ENCODE peak calls at places on chromosomes 1 and 21, in five cellular contexts. S is uterus, R is heart left ventricle, H is AG04450, I is colonic mucosa. X is an unnamed sample.

GRCh38 chr1:22038036-22038435 is 14.5 kb upstream of the CDC42 start:
- DNase-seq in S (no peak), R (no peak), H (no peak), I (no peak), X (no peak)

GRCh38 chr1:2561898-2562895 is 6.0 kb downstream of the TNFRSF14 start:
- DNase-seq in S (no peak), R (no peak), H (no peak), I (no peak), X (no peak)

GRCh38 chr1:11431946-11432507 is 46.9 kb upstream of the DISP3 start:
- DNase-seq in S (no peak), R (no peak), H (no peak), I (no peak), X (no peak)

GRCh38 chr1:224106568-224107281 is 7.2 kb upstream of the FBXO28 start:
- DNase-seq in S (no peak), R (no peak), H (no peak), I (peak; percentile 55), X (peak; percentile 11)

GRCh38 chr1:116440731-116441130 is 67.7 kb downstream of the ATP1A1 start:
- DNase-seq in S (no peak), R (no peak), H (no peak), I (no peak), X (no peak)

GRCh38 chr1:168057921-168058320 is 78.8 kb downstream of the GPR161 start:
- DNase-seq in S (no peak), R (no peak), H (no peak), I (no peak), X (no peak)

GRCh38 chr1:203287109-203287893 is 18.0 kb upstream of the BTG2 start:
- DNase-seq in S (no peak), R (peak; percentile 80), H (no peak), I (peak; percentile 84), X (peak; percentile 72)

GRCh38 chr1:10424034-10424433 is 6.2 kb upstream of the CENPS start:
- DNase-seq in S (peak; percentile 39), R (no peak), H (no peak), I (peak; percentile 38), X (no peak)

GRCh38 chr1:25520446-25521061 is 22.9 kb upstream of the LDLRAP1 start:
- DNase-seq in S (peak; percentile 56), R (no peak), H (peak; percentile 39), I (peak; percentile 64), X (peak; percentile 71)

GRCh38 chr1:107139833-107140702 is 771 bp upstream of the NTNG1 start:
- DNase-seq in S (no peak), R (peak; percentile 35), H (no peak), I (peak; percentile 26), X (no peak)

GRCh38 chr21:14864211-14865021 is 200.4 kb downstream of the NRIP1 start:
- DNase-seq in S (peak; percentile 54), R (peak; percentile 78), H (peak; percentile 42), I (peak; percentile 79), X (peak; percentile 31)

GRCh38 chr1:244049142-244049968 is 1.7 kb upstream of the ZBTB18 start:
- DNase-seq in S (peak; percentile 30), R (peak; percentile 76), H (no peak), I (peak; percentile 45), X (peak; percentile 66)

GRCh38 chr1:30600706-30601105 is 122.7 kb downstream of the MATN1 start:
- DNase-seq in S (no peak), R (no peak), H (no peak), I (peak; percentile 7), X (no peak)

GRCh38 chr21:37503848-37504467 is 137.4 kb downstream of the DYRK1A start:
- DNase-seq in S (no peak), R (no peak), H (peak; percentile 43), I (no peak), X (no peak)

GRCh38 chr1:3476666-3477065 is 22.2 kb downstream of the ARHGEF16 start:
- DNase-seq in S (no peak), R (no peak), H (no peak), I (no peak), X (no peak)

GRCh38 chr1:117683571-117684285 is 77.9 kb downstream of the TENT5C start:
- DNase-seq in S (no peak), R (no peak), H (no peak), I (no peak), X (no peak)

GRCh38 chr21:43957128-43957571 is 55.0 kb upstream of the TRAPPC10 start:
- DNase-seq in S (no peak), R (no peak), H (no peak), I (no peak), X (no peak)

GRCh38 chr21:43957629-43958362 is 54.3 kb upstream of the TRAPPC10 start:
- DNase-seq in S (no peak), R (no peak), H (no peak), I (no peak), X (no peak)

GRCh38 chr21:43956667-43957030 is 55.5 kb upstream of the TRAPPC10 start:
- DNase-seq in S (no peak), R (no peak), H (no peak), I (no peak), X (no peak)

GRCh38 chr21:43954896-43955295 is 57.2 kb upstream of the TRAPPC10 start:
- DNase-seq in S (no peak), R (no peak), H (no peak), I (no peak), X (no peak)

GRCh38 chr21:43956019-43956666 is 56.0 kb upstream of the TRAPPC10 start:
- DNase-seq in S (no peak), R (no peak), H (no peak), I (no peak), X (no peak)
- H3K27ac ChIP-seq in S (no peak overlapping the region), R (no peak overlapping the region), H (no peak overlapping the region), I (no peak overlapping the region), X (no peak overlapping the region)

DNA sequence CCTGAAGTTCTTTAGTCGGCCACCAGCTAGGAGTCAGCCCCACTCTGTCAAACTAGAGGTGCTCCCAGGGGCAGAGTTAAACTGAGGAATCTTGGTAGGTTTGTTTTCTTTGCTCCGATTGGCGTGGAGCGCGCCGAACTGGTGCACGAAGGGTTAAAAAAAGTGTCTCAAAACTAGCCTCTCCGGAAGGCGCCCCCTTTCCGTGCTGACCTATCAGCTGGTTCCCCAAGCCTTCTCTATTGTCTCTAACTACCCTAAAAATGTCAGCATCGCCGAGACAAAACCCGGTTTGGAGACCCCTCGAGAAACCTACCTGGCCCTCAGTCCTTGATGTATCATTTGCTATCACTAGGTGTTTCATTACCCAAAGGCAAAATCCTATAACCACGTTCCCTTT is 2.2 kb downstream of the TGFB2 start:
- DNase-seq in S (peak; percentile 51), R (no peak), H (no peak), I (no peak), X (no peak)
- H3K4me3 ChIP-seq in S (peak overlapping the region; percentile 53), R (peak overlapping the region; percentile 60), H (peak overlapping the region; percentile 75), I (peak overlapping the region; percentile 40), X (peak overlapping the region; percentile 35)

GRCh38 chr1:53016705-53017104 is 45.3 kb upstream of the PODN start:
- DNase-seq in S (no peak), R (no peak), H (no peak), I (no peak), X (no peak)
- H3K27ac ChIP-seq in S (no peak overlapping the region), R (no peak overlapping the region), H (no peak overlapping the region), I (no peak overlapping the region), X (no peak overlapping the region)

GRCh38 chr1:183770816-183771128 is 34.1 kb upstream of the RGL1 start:
- DNase-seq in S (no peak), R (no peak), H (no peak), I (no peak), X (no peak)

GRCh38 chr1:183764981-183765380 is 39.9 kb upstream of the RGL1 start:
- DNase-seq in S (no peak), R (no peak), H (no peak), I (no peak), X (no peak)

GRCh38 chr1:183774938-183775337 is 30.0 kb upstream of the RGL1 start:
- DNase-seq in S (no peak), R (no peak), H (no peak), I (no peak), X (no peak)

GRCh38 chr1:183773456-183773855 is 31.5 kb upstream of the RGL1 start:
- DNase-seq in S (no peak), R (no peak), H (no peak), I (no peak), X (no peak)

DNA sequence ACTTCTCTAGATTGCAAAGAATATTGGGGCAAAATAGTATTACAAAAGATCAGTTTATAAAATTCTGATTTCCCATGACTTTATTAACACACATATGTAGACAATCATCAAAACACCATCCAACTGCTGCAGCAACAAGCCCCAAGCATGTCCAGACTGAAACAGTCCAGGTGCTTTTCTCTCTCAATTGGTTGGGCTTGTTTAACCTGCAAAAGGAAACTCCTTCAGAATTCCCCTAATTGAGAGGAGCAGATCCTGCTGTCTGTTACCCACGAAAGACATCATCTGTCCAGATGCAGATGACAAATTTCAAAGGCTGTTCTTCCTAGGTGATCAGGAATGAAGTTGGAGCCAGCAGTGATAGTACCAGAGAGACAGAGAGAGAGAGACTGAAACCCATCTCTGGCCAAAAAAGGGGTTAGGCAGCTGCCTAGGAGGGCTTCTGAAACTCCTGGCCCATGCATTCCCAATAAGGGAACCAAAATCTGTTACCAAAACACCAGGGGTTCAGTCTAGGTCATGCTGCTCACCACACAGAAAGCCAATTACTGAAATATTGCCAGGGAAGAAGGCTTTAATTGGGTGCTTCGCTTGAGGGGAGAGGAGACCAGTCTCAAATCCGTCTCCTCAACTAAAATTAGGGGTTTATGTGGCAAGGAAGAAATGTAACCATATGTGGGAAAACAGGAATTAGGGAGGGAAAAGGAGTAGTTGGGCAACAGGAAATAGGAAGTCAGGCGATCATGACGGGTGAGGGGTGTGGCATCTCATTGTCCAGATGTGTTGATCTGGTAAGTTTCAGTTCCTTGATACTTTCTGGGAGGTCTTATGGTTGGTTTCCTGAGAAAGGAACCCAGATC is 34.7 kb upstream of the RGL1 start:
- DNase-seq in S (no peak), R (no peak), H (no peak), I (no peak), X (no peak)
- H3K4me3 ChIP-seq in S (no peak overlapping the region), R (no peak overlapping the region), H (no peak overlapping the region), I (no peak overlapping the region), X (no peak overlapping the region)

X was measured in CD4-positive, CD25-positive, alpha-beta regulatory T cell.